ENCODE peak calls at places on chromosomes 5 and 9, in ten cellular contexts. W is caudate nucleus; I is NCI-H1694; Z is activated gamma-delta T cell; L is WERI-Rb-1; U is DMS153; O is SHP77; R is activated CD4-positive, alpha-beta T cell treated with anti-CD3 and anti-CD28 coated beads, Interleukin-2, amount 10 ng/mL, durations not matched to agents 7 days and 5 days; K is endothelial cell; S is renal cortical epithelial cell. P is an unnamed sample.

GRCh38 chr9:112712678-112713077 is 5.2 kb downstream of the INIP start:
- DNase-seq in O (no peak), S (no peak), I (no peak), R (no peak), K (no peak), L (no peak), W (no peak), U (no peak), Z (no peak), P (no peak)

GRCh38 chr5:151622367-151623097 is 31.4 kb upstream of the FAT2 start:
- DNase-seq in U (no peak), Z (no peak), L (no peak), R (no peak), W (no peak), S (peak), K (no peak), I (no peak), O (no peak), P (no peak)

GRCh38 chr5:157323107-157323706 is 57.3 kb downstream of the CYFIP2 start:
- DNase-seq in L (no peak), R (no peak), W (no peak), O (no peak), Z (no peak), S (no peak), U (no peak), K (peak), I (no peak), P (no peak)

GRCh38 chr9:87607859-87608258 is 110.2 kb downstream of the DAPK1 start:
- DNase-seq in O (no peak), R (no peak), S (no peak), W (no peak), L (no peak), K (no peak), I (no peak), Z (no peak), U (no peak), P (no peak)

GRCh38 chr9:117180896-117181456 is 233.9 kb downstream of the ASTN2 start:
- DNase-seq in R (no peak), K (no peak), S (no peak), L (no peak), O (no peak), U (no peak), I (no peak), W (no peak), Z (no peak), P (no peak)

GRCh38 chr5:76303917-76304316 is 99.2 kb upstream of the IQGAP2 start:
- DNase-seq in S (peak), I (no peak), O (no peak), K (no peak), R (peak), L (no peak), W (no peak), U (peak), Z (no peak), P (no peak)

GRCh38 chr5:37950436-37950835 is 110.6 kb upstream of the GDNF start:
- DNase-seq in O (no peak), W (no peak), U (no peak), I (no peak), S (no peak), L (no peak), R (no peak), Z (no peak), K (no peak), P (no peak)

GRCh38 chr5:37926732-37927131 is 86.9 kb upstream of the GDNF start:
- DNase-seq in I (no peak), K (no peak), O (no peak), S (no peak), R (no peak), W (no peak), U (no peak), Z (no peak), L (peak), P (no peak)